ENCODE peak calls at places on chromosomes 11 and 22, in eight cellular contexts. One of them, this sample, is unnamed.

GRCh38 chr22:17079572-17079971 is 5.2 kb upstream of the IL17RA start:
- DNase-seq in heart left ventricle: no peak
- DNase-seq in left ventricle myocardium inferior: no peak
- DNase-seq in body of pancreas: no peak
- DNase-seq in pancreas: no peak
- DNase-seq in colonic mucosa: no peak
- DNase-seq in DND-41: no peak
- DNase-seq in cardiac muscle cell: no peak
- DNase-seq in this sample: no peak

GRCh38 chr11:88618716-88619462 is 281.4 kb upstream of the CTSC start:
- DNase-seq in heart left ventricle: no peak
- DNase-seq in DND-41: no peak
- DNase-seq in pancreas: no peak
- DNase-seq in body of pancreas: no peak
- DNase-seq in cardiac muscle cell: no peak
- DNase-seq in left ventricle myocardium inferior: no peak
- DNase-seq in colonic mucosa: no peak
- DNase-seq in this sample: no peak

GRCh38 chr11:14541180-14541579 is 21.0 kb upstream of the PSMA1 start:
- DNase-seq in cardiac muscle cell: peak; percentile 76
- DNase-seq in DND-41: no peak
- DNase-seq in heart left ventricle: peak; percentile 42
- DNase-seq in body of pancreas: peak; percentile 30
- DNase-seq in pancreas: no peak
- DNase-seq in left ventricle myocardium inferior: no peak
- DNase-seq in colonic mucosa: no peak
- DNase-seq in this sample: no peak

GRCh38 chr11:21505070-21505469 is 687.8 kb upstream of the ANO5 start:
- DNase-seq in left ventricle myocardium inferior: no peak
- DNase-seq in colonic mucosa: no peak
- DNase-seq in heart left ventricle: no peak
- DNase-seq in pancreas: no peak
- DNase-seq in body of pancreas: no peak
- DNase-seq in cardiac muscle cell: no peak
- DNase-seq in DND-41: no peak
- DNase-seq in this sample: no peak

GRCh38 chr22:31927562-31927961 is 16.8 kb upstream of the YWHAH start:
- DNase-seq in heart left ventricle: no peak
- DNase-seq in body of pancreas: no peak
- DNase-seq in cardiac muscle cell: no peak
- DNase-seq in pancreas: no peak
- DNase-seq in left ventricle myocardium inferior: no peak
- DNase-seq in colonic mucosa: no peak
- DNase-seq in DND-41: no peak
- DNase-seq in this sample: no peak

GRCh38 chr11:83694191-83694905 is 408.2 kb upstream of the CCDC90B start:
- DNase-seq in cardiac muscle cell: no peak
- DNase-seq in heart left ventricle: no peak
- DNase-seq in left ventricle myocardium inferior: no peak
- DNase-seq in colonic mucosa: no peak
- DNase-seq in DND-41: no peak
- DNase-seq in pancreas: no peak
- DNase-seq in body of pancreas: no peak
- DNase-seq in this sample: no peak

GRCh38 chr22:17915188-17915587 is 109.2 kb downstream of the MICAL3 start:
- DNase-seq in DND-41: no peak
- DNase-seq in pancreas: no peak
- DNase-seq in heart left ventricle: no peak
- DNase-seq in left ventricle myocardium inferior: no peak
- DNase-seq in body of pancreas: no peak
- DNase-seq in colonic mucosa: no peak
- DNase-seq in cardiac muscle cell: no peak
- DNase-seq in this sample: no peak

GRCh38 chr11:111310088-111310487 is 11.7 kb downstream of the POU2AF3 start:
- DNase-seq in left ventricle myocardium inferior: no peak
- DNase-seq in heart left ventricle: no peak
- DNase-seq in DND-41: no peak
- DNase-seq in pancreas: no peak
- DNase-seq in body of pancreas: no peak
- DNase-seq in cardiac muscle cell: no peak
- DNase-seq in colonic mucosa: peak; percentile 50
- DNase-seq in this sample: no peak

GRCh38 chr11:3132271-3132781 is 32.8 kb downstream of the OSBPL5 start:
- DNase-seq in heart left ventricle: no peak
- DNase-seq in cardiac muscle cell: no peak
- DNase-seq in body of pancreas: no peak
- DNase-seq in pancreas: no peak
- DNase-seq in colonic mucosa: no peak
- DNase-seq in DND-41: no peak
- DNase-seq in left ventricle myocardium inferior: peak; percentile 11
- DNase-seq in this sample: no peak

GRCh38 chr22:27842994-27843431 is 41.5 kb upstream of the MN1 start:
- DNase-seq in cardiac muscle cell: no peak
- DNase-seq in heart left ventricle: no peak
- DNase-seq in pancreas: no peak
- DNase-seq in left ventricle myocardium inferior: no peak
- DNase-seq in colonic mucosa: no peak
- DNase-seq in body of pancreas: no peak
- DNase-seq in DND-41: no peak
- DNase-seq in this sample: no peak

GRCh38 chr11:29914203-29914930 is 102.5 kb downstream of the KCNA4 start:
- DNase-seq in cardiac muscle cell: peak; percentile 9
- DNase-seq in colonic mucosa: no peak
- DNase-seq in left ventricle myocardium inferior: no peak
- DNase-seq in DND-41: no peak
- DNase-seq in pancreas: no peak
- DNase-seq in body of pancreas: no peak
- DNase-seq in heart left ventricle: no peak
- DNase-seq in this sample: no peak

GRCh38 chr11:70433526-70433925 is 35.2 kb downstream of the CTTN start:
- DNase-seq in body of pancreas: no peak
- DNase-seq in pancreas: no peak
- DNase-seq in cardiac muscle cell: no peak
- DNase-seq in colonic mucosa: no peak
- DNase-seq in left ventricle myocardium inferior: no peak
- DNase-seq in DND-41: no peak
- DNase-seq in heart left ventricle: no peak
- DNase-seq in this sample: no peak

GRCh38 chr22:50250555-50251471 is at the start of gene HDAC10:
- DNase-seq in body of pancreas: peak; percentile 83
- DNase-seq in cardiac muscle cell: peak; percentile 87
- DNase-seq in colonic mucosa: peak; percentile 90
- DNase-seq in left ventricle myocardium inferior: peak; percentile 84
- DNase-seq in pancreas: peak; percentile 76
- DNase-seq in DND-41: peak; percentile 90
- DNase-seq in heart left ventricle: peak; percentile 86
- DNase-seq in this sample: peak; percentile 81

GRCh38 chr11:3000032-3000961 is 8.2 kb upstream of the NAP1L4 start:
- DNase-seq in heart left ventricle: peak; percentile 76
- DNase-seq in colonic mucosa: no peak
- DNase-seq in cardiac muscle cell: peak; percentile 78
- DNase-seq in DND-41: no peak
- DNase-seq in pancreas: peak; percentile 75
- DNase-seq in body of pancreas: peak; percentile 92
- DNase-seq in left ventricle myocardium inferior: peak; percentile 79
- DNase-seq in this sample: no peak

GRCh38 chr11:63560506-63561179 is 2.5 kb downstream of the PLAAT2 start:
- DNase-seq in heart left ventricle: no peak
- DNase-seq in body of pancreas: peak; percentile 26
- DNase-seq in colonic mucosa: peak; percentile 56
- DNase-seq in left ventricle myocardium inferior: peak; percentile 34
- DNase-seq in pancreas: no peak
- DNase-seq in DND-41: peak; percentile 74
- DNase-seq in cardiac muscle cell: no peak
- DNase-seq in this sample: peak; percentile 84

GRCh38 chr11:66665369-66665768 is 12.3 kb downstream of the RBM4B start:
- DNase-seq in cardiac muscle cell: no peak
- DNase-seq in left ventricle myocardium inferior: no peak
- DNase-seq in body of pancreas: no peak
- DNase-seq in heart left ventricle: no peak
- DNase-seq in colonic mucosa: no peak
- DNase-seq in DND-41: no peak
- DNase-seq in pancreas: no peak
- DNase-seq in this sample: no peak

GRCh38 chr11:30310623-30311022 is 12.3 kb upstream of the ARL14EP start:
- DNase-seq in left ventricle myocardium inferior: no peak
- DNase-seq in pancreas: no peak
- DNase-seq in colonic mucosa: no peak
- DNase-seq in cardiac muscle cell: no peak
- DNase-seq in DND-41: no peak
- DNase-seq in heart left ventricle: no peak
- DNase-seq in body of pancreas: no peak
- DNase-seq in this sample: no peak

GRCh38 chr22:42565956-42566355 is 12.2 kb downstream of the SERHL2 start:
- DNase-seq in left ventricle myocardium inferior: no peak
- DNase-seq in body of pancreas: no peak
- DNase-seq in DND-41: no peak
- DNase-seq in cardiac muscle cell: no peak
- DNase-seq in pancreas: no peak
- DNase-seq in heart left ventricle: no peak
- DNase-seq in colonic mucosa: no peak
- DNase-seq in this sample: no peak

GRCh38 chr11:28542556-28542955 is 434.4 kb downstream of the METTL15 start:
- DNase-seq in cardiac muscle cell: no peak
- DNase-seq in body of pancreas: no peak
- DNase-seq in heart left ventricle: no peak
- DNase-seq in pancreas: no peak
- DNase-seq in DND-41: no peak
- DNase-seq in colonic mucosa: no peak
- DNase-seq in left ventricle myocardium inferior: no peak
- DNase-seq in this sample: no peak

GRCh38 chr11:28547395-28547794 is 439.2 kb downstream of the METTL15 start:
- DNase-seq in heart left ventricle: no peak
- DNase-seq in body of pancreas: no peak
- DNase-seq in pancreas: no peak
- DNase-seq in left ventricle myocardium inferior: no peak
- DNase-seq in cardiac muscle cell: no peak
- DNase-seq in DND-41: no peak
- DNase-seq in colonic mucosa: no peak
- DNase-seq in this sample: no peak
- H3K4me1 ChIP-seq in heart left ventricle: no peaks in the 10 kb centered on the region
- H3K4me1 ChIP-seq in body of pancreas: no peaks in the 10 kb centered on the region
- H3K4me1 ChIP-seq in pancreas: no peaks in the 10 kb centered on the region
- H3K4me1 ChIP-seq in left ventricle myocardium inferior: no peaks in the 10 kb centered on the region
- H3K4me1 ChIP-seq in cardiac muscle cell: no peaks in the 10 kb centered on the region
- H3K4me1 ChIP-seq in DND-41: no peaks in the 10 kb centered on the region
- H3K4me1 ChIP-seq in colonic mucosa: no peaks in the 10 kb centered on the region
- H3K4me1 ChIP-seq in this sample: no peaks in the 10 kb centered on the region

GRCh38 chr11:9142732-9143131 is 51.3 kb upstream of the SCUBE2 start:
- DNase-seq in cardiac muscle cell: no peak
- DNase-seq in colonic mucosa: no peak
- DNase-seq in heart left ventricle: no peak
- DNase-seq in left ventricle myocardium inferior: no peak
- DNase-seq in body of pancreas: no peak
- DNase-seq in pancreas: no peak
- DNase-seq in DND-41: no peak
- DNase-seq in this sample: no peak

GRCh38 chr11:9144828-9145227 is 53.4 kb upstream of the SCUBE2 start:
- DNase-seq in colonic mucosa: no peak
- DNase-seq in body of pancreas: no peak
- DNase-seq in left ventricle myocardium inferior: no peak
- DNase-seq in heart left ventricle: no peak
- DNase-seq in pancreas: no peak
- DNase-seq in cardiac muscle cell: no peak
- DNase-seq in DND-41: no peak
- DNase-seq in this sample: no peak

GRCh38 chr11:9146477-9146876 is 55.1 kb upstream of the SCUBE2 start:
- DNase-seq in colonic mucosa: no peak
- DNase-seq in left ventricle myocardium inferior: no peak
- DNase-seq in body of pancreas: no peak
- DNase-seq in heart left ventricle: no peak
- DNase-seq in DND-41: no peak
- DNase-seq in cardiac muscle cell: no peak
- DNase-seq in pancreas: no peak
- DNase-seq in this sample: no peak

GRCh38 chr11:9139628-9140357 is 48.4 kb upstream of the SCUBE2 start:
- DNase-seq in heart left ventricle: no peak
- DNase-seq in DND-41: no peak
- DNase-seq in pancreas: no peak
- DNase-seq in left ventricle myocardium inferior: no peak
- DNase-seq in colonic mucosa: no peak
- DNase-seq in cardiac muscle cell: no peak
- DNase-seq in body of pancreas: no peak
- DNase-seq in this sample: no peak

GRCh38 chr11:9143726-9144125 is 52.3 kb upstream of the SCUBE2 start:
- DNase-seq in cardiac muscle cell: no peak
- DNase-seq in colonic mucosa: no peak
- DNase-seq in DND-41: no peak
- DNase-seq in left ventricle myocardium inferior: no peak
- DNase-seq in heart left ventricle: no peak
- DNase-seq in body of pancreas: no peak
- DNase-seq in pancreas: no peak
- DNase-seq in this sample: no peak
- H3K36me3 ChIP-seq in cardiac muscle cell: peaks cover 82% of the 10 kb centered on the region
- H3K36me3 ChIP-seq in colonic mucosa: no peaks in the 10 kb centered on the region
- H3K36me3 ChIP-seq in DND-41: no peaks in the 10 kb centered on the region
- H3K36me3 ChIP-seq in left ventricle myocardium inferior: peaks cover 100% of the 10 kb centered on the region
- H3K36me3 ChIP-seq in heart left ventricle: peaks cover 41% of the 10 kb centered on the region
- H3K36me3 ChIP-seq in body of pancreas: peaks cover 25% of the 10 kb centered on the region
- H3K36me3 ChIP-seq in pancreas: peaks cover 67% of the 10 kb centered on the region
- H3K36me3 ChIP-seq in this sample: peaks cover 69% of the 10 kb centered on the region

DNA sequence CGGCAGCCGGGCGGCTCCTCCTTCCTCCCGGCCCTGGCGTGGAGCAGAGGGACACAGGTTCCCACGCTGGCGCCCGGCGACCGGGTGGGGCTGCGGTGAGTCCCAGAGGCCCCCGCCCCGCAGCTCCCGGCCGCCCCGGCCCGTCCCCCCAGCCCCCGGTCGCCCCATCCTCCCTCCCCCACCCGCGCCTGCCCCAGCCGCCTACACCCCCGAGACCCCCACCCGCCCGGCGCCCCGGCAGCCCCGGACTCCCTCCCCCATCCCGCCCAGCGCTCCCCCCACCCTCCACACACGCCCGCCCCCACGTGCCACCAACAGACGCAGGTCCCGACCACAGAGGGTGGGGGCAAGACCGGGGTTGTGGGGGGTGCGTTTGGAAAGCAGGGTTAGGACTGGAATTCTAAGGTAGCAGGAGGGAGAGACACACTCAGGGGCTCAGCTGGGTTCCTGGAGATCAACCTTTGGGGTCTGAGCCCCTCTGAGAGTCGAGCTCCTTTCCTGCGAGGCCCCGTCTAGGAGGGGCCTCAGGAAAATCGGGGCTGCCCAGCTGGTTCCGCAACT is 299 bp downstream of the PGGHG start:
- DNase-seq in cardiac muscle cell: no peak
- DNase-seq in DND-41: peak; percentile 63
- DNase-seq in body of pancreas: no peak
- DNase-seq in colonic mucosa: no peak
- DNase-seq in pancreas: peak; percentile 43
- DNase-seq in heart left ventricle: no peak
- DNase-seq in left ventricle myocardium inferior: no peak
- DNase-seq in this sample: no peak
- TF ChIP-seq CTCF in cardiac muscle cell: no peak
- TF ChIP-seq CTCF in DND-41: no peak
- TF ChIP-seq CTCF in body of pancreas: no peak
- TF ChIP-seq CTCF in colonic mucosa: no peak
- TF ChIP-seq CTCF in pancreas: no peak
- TF ChIP-seq CTCF in heart left ventricle: no peak
- TF ChIP-seq CTCF in left ventricle myocardium inferior: no peak
- TF ChIP-seq CTCF in this sample: no peak

DNA sequence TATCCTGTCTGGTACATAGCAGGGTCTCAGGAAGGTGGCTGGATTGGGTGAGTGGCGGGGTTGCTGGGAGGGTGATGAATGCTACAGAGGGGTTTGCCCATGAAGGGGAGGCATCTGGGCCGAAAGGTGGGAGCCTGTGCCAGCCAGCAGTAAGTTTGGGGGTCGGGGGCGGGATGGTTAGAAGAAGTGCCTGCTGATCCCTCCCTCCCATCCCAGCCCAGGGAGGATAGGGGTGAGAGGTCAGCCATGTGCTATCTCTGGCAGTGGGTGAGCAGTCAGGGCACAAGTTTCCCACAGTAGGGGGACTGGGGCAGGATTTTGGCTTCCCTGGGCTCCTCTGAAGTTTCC is 2.9 kb downstream of the CD82 start:
- DNase-seq in colonic mucosa: no peak
- DNase-seq in heart left ventricle: no peak
- DNase-seq in left ventricle myocardium inferior: no peak
- DNase-seq in body of pancreas: no peak
- DNase-seq in cardiac muscle cell: no peak
- DNase-seq in pancreas: no peak
- DNase-seq in DND-41: no peak
- DNase-seq in this sample: no peak
- H3K4me1 ChIP-seq in colonic mucosa: peaks cover 11% of the 10 kb centered on the region
- H3K4me1 ChIP-seq in heart left ventricle: peaks cover 24% of the 10 kb centered on the region
- H3K4me1 ChIP-seq in left ventricle myocardium inferior: peaks cover 95% of the 10 kb centered on the region
- H3K4me1 ChIP-seq in body of pancreas: peaks cover 54% of the 10 kb centered on the region
- H3K4me1 ChIP-seq in cardiac muscle cell: peaks cover 7% of the 10 kb centered on the region
- H3K4me1 ChIP-seq in pancreas: peaks cover 10% of the 10 kb centered on the region
- H3K4me1 ChIP-seq in DND-41: peaks cover 88% of the 10 kb centered on the region
- H3K4me1 ChIP-seq in this sample: peaks cover 16% of the 10 kb centered on the region